ENCODE peak calls at places on chromosomes 11 and 22, in seven cellular contexts. One of them, this sample, is unnamed.
A peak's percentile ranks its signal among the peaks of the same experiment; 100 is the strongest.

GRCh38 chr11:12556155-12556554 is 118.1 kb upstream of the TEAD1 start:
- DNase-seq in adrenal gland: no peak
- DNase-seq in Caco-2: no peak
- DNase-seq in stimulated activated CD4-positive, alpha-beta T cell treated with anti-CD3 and anti-CD28 coated beads, Interleukin-15, amount 100 ng/mL, for 1 hour: no peak
- DNase-seq in NCI-H1092: no peak
- DNase-seq in NCI-H1105: no peak
- DNase-seq in kidney: no peak
- DNase-seq in this sample: no peak

GRCh38 chr22:30728829-30729228 is 34.2 kb downstream of the OSBP2 start:
- DNase-seq in adrenal gland: no peak
- DNase-seq in NCI-H1092: no peak
- DNase-seq in Caco-2: no peak
- DNase-seq in stimulated activated CD4-positive, alpha-beta T cell treated with anti-CD3 and anti-CD28 coated beads, Interleukin-15, amount 100 ng/mL, for 1 hour: no peak
- DNase-seq in kidney: no peak
- DNase-seq in NCI-H1105: no peak
- DNase-seq in this sample: no peak

GRCh38 chr11:78354741-78355705 is 62.6 kb downstream of the GAB2 start:
- DNase-seq in stimulated activated CD4-positive, alpha-beta T cell treated with anti-CD3 and anti-CD28 coated beads, Interleukin-15, amount 100 ng/mL, for 1 hour: no peak
- DNase-seq in Caco-2: no peak
- DNase-seq in NCI-H1105: peak; percentile 70
- DNase-seq in adrenal gland: no peak
- DNase-seq in kidney: no peak
- DNase-seq in NCI-H1092: peak; percentile 89
- DNase-seq in this sample: no peak

GRCh38 chr11:4049006-4049405 is 45.6 kb upstream of the RRM1 start:
- DNase-seq in NCI-H1092: no peak
- DNase-seq in stimulated activated CD4-positive, alpha-beta T cell treated with anti-CD3 and anti-CD28 coated beads, Interleukin-15, amount 100 ng/mL, for 1 hour: no peak
- DNase-seq in adrenal gland: no peak
- DNase-seq in NCI-H1105: no peak
- DNase-seq in Caco-2: no peak
- DNase-seq in kidney: no peak
- DNase-seq in this sample: no peak

GRCh38 chr11:30774451-30774850 is 188.3 kb upstream of the MPPED2 start:
- DNase-seq in Caco-2: no peak
- DNase-seq in NCI-H1092: no peak
- DNase-seq in kidney: no peak
- DNase-seq in adrenal gland: no peak
- DNase-seq in NCI-H1105: no peak
- DNase-seq in stimulated activated CD4-positive, alpha-beta T cell treated with anti-CD3 and anti-CD28 coated beads, Interleukin-15, amount 100 ng/mL, for 1 hour: no peak
- DNase-seq in this sample: no peak

GRCh38 chr11:68373810-68374501 is 61.6 kb downstream of the LRP5 start:
- DNase-seq in stimulated activated CD4-positive, alpha-beta T cell treated with anti-CD3 and anti-CD28 coated beads, Interleukin-15, amount 100 ng/mL, for 1 hour: no peak
- DNase-seq in kidney: peak; percentile 81
- DNase-seq in Caco-2: no peak
- DNase-seq in NCI-H1105: no peak
- DNase-seq in NCI-H1092: no peak
- DNase-seq in adrenal gland: peak; percentile 59
- DNase-seq in this sample: peak; percentile 75

GRCh38 chr11:60377737-60378136 is 595 bp upstream of the MS4A7 start:
- DNase-seq in adrenal gland: peak; percentile 66
- DNase-seq in stimulated activated CD4-positive, alpha-beta T cell treated with anti-CD3 and anti-CD28 coated beads, Interleukin-15, amount 100 ng/mL, for 1 hour: no peak
- DNase-seq in Caco-2: no peak
- DNase-seq in NCI-H1092: no peak
- DNase-seq in kidney: no peak
- DNase-seq in NCI-H1105: no peak
- DNase-seq in this sample: peak; percentile 50

GRCh38 chr11:95647805-95648379 is 141.7 kb downstream of the FAM76B start:
- DNase-seq in NCI-H1092: no peak
- DNase-seq in NCI-H1105: no peak
- DNase-seq in stimulated activated CD4-positive, alpha-beta T cell treated with anti-CD3 and anti-CD28 coated beads, Interleukin-15, amount 100 ng/mL, for 1 hour: no peak
- DNase-seq in Caco-2: no peak
- DNase-seq in adrenal gland: no peak
- DNase-seq in kidney: no peak
- DNase-seq in this sample: no peak

GRCh38 chr11:98561216-98561615 is 459.5 kb upstream of the CNTN5 start:
- DNase-seq in stimulated activated CD4-positive, alpha-beta T cell treated with anti-CD3 and anti-CD28 coated beads, Interleukin-15, amount 100 ng/mL, for 1 hour: no peak
- DNase-seq in kidney: no peak
- DNase-seq in NCI-H1092: no peak
- DNase-seq in adrenal gland: no peak
- DNase-seq in NCI-H1105: peak; percentile 26
- DNase-seq in Caco-2: no peak
- DNase-seq in this sample: no peak

GRCh38 chr11:11292839-11293238 is 60.2 kb downstream of the CSNK2A3 start:
- DNase-seq in adrenal gland: no peak
- DNase-seq in Caco-2: no peak
- DNase-seq in kidney: no peak
- DNase-seq in NCI-H1105: no peak
- DNase-seq in NCI-H1092: no peak
- DNase-seq in stimulated activated CD4-positive, alpha-beta T cell treated with anti-CD3 and anti-CD28 coated beads, Interleukin-15, amount 100 ng/mL, for 1 hour: no peak
- DNase-seq in this sample: no peak

GRCh38 chr11:44964526-44965209 is 14.0 kb upstream of the TP53I11 start:
- DNase-seq in adrenal gland: no peak
- DNase-seq in kidney: no peak
- DNase-seq in stimulated activated CD4-positive, alpha-beta T cell treated with anti-CD3 and anti-CD28 coated beads, Interleukin-15, amount 100 ng/mL, for 1 hour: no peak
- DNase-seq in Caco-2: peak; percentile 61
- DNase-seq in NCI-H1105: no peak
- DNase-seq in NCI-H1092: no peak
- DNase-seq in this sample: no peak

GRCh38 chr22:33210129-33210784 is 152.1 kb upstream of the SYN3 start:
- DNase-seq in stimulated activated CD4-positive, alpha-beta T cell treated with anti-CD3 and anti-CD28 coated beads, Interleukin-15, amount 100 ng/mL, for 1 hour: no peak
- DNase-seq in NCI-H1092: peak; percentile 63
- DNase-seq in NCI-H1105: peak; percentile 38
- DNase-seq in kidney: no peak
- DNase-seq in adrenal gland: peak; percentile 39
- DNase-seq in Caco-2: peak; percentile 55
- DNase-seq in this sample: no peak

GRCh38 chr11:76606102-76606793 is 64.3 kb downstream of the LRRC32 start:
- DNase-seq in NCI-H1105: no peak
- DNase-seq in Caco-2: no peak
- DNase-seq in NCI-H1092: no peak
- DNase-seq in adrenal gland: peak; percentile 24
- DNase-seq in kidney: peak; percentile 79
- DNase-seq in stimulated activated CD4-positive, alpha-beta T cell treated with anti-CD3 and anti-CD28 coated beads, Interleukin-15, amount 100 ng/mL, for 1 hour: no peak
- DNase-seq in this sample: peak; percentile 66

GRCh38 chr11:46278387-46279173 is 1.1 kb downstream of the CREB3L1 start:
- DNase-seq in Caco-2: peak; percentile 62
- DNase-seq in kidney: peak; percentile 80
- DNase-seq in NCI-H1092: peak; percentile 27
- DNase-seq in adrenal gland: peak; percentile 80
- DNase-seq in NCI-H1105: no peak
- DNase-seq in stimulated activated CD4-positive, alpha-beta T cell treated with anti-CD3 and anti-CD28 coated beads, Interleukin-15, amount 100 ng/mL, for 1 hour: no peak
- DNase-seq in this sample: peak; percentile 57

GRCh38 chr11:17790453-17790852 is 55.9 kb downstream of the KCNC1 start:
- DNase-seq in adrenal gland: no peak
- DNase-seq in Caco-2: no peak
- DNase-seq in stimulated activated CD4-positive, alpha-beta T cell treated with anti-CD3 and anti-CD28 coated beads, Interleukin-15, amount 100 ng/mL, for 1 hour: no peak
- DNase-seq in kidney: no peak
- DNase-seq in NCI-H1105: no peak
- DNase-seq in NCI-H1092: no peak
- DNase-seq in this sample: no peak

GRCh38 chr11:68929706-68930605 is 26.3 kb downstream of the IGHMBP2 start:
- DNase-seq in NCI-H1092: no peak
- DNase-seq in kidney: peak; percentile 41
- DNase-seq in stimulated activated CD4-positive, alpha-beta T cell treated with anti-CD3 and anti-CD28 coated beads, Interleukin-15, amount 100 ng/mL, for 1 hour: no peak
- DNase-seq in NCI-H1105: no peak
- DNase-seq in adrenal gland: no peak
- DNase-seq in Caco-2: no peak
- DNase-seq in this sample: no peak

GRCh38 chr22:25919452-25919851 is 177.5 kb downstream of the MYO18B start:
- DNase-seq in adrenal gland: no peak
- DNase-seq in stimulated activated CD4-positive, alpha-beta T cell treated with anti-CD3 and anti-CD28 coated beads, Interleukin-15, amount 100 ng/mL, for 1 hour: no peak
- DNase-seq in NCI-H1105: peak; percentile 79
- DNase-seq in kidney: no peak
- DNase-seq in NCI-H1092: peak; percentile 75
- DNase-seq in Caco-2: no peak
- DNase-seq in this sample: no peak

GRCh38 chr11:115330693-115331482 is 173.3 kb downstream of the CADM1 start:
- DNase-seq in stimulated activated CD4-positive, alpha-beta T cell treated with anti-CD3 and anti-CD28 coated beads, Interleukin-15, amount 100 ng/mL, for 1 hour: no peak
- DNase-seq in Caco-2: no peak
- DNase-seq in adrenal gland: no peak
- DNase-seq in NCI-H1105: no peak
- DNase-seq in NCI-H1092: no peak
- DNase-seq in kidney: no peak
- DNase-seq in this sample: no peak

GRCh38 chr22:43152355-43153071 is 1.2 kb downstream of the TSPO start:
- DNase-seq in stimulated activated CD4-positive, alpha-beta T cell treated with anti-CD3 and anti-CD28 coated beads, Interleukin-15, amount 100 ng/mL, for 1 hour: peak; percentile 38
- DNase-seq in kidney: peak; percentile 93
- DNase-seq in NCI-H1092: no peak
- DNase-seq in adrenal gland: peak; percentile 76
- DNase-seq in Caco-2: no peak
- DNase-seq in NCI-H1105: no peak
- DNase-seq in this sample: peak; percentile 87

GRCh38 chr11:93652161-93652597 is 9.3 kb upstream of the CEP295 start:
- DNase-seq in adrenal gland: peak; percentile 56
- DNase-seq in Caco-2: no peak
- DNase-seq in NCI-H1105: peak; percentile 31
- DNase-seq in stimulated activated CD4-positive, alpha-beta T cell treated with anti-CD3 and anti-CD28 coated beads, Interleukin-15, amount 100 ng/mL, for 1 hour: no peak
- DNase-seq in kidney: no peak
- DNase-seq in NCI-H1092: peak; percentile 53
- DNase-seq in this sample: peak; percentile 7

GRCh38 chr11:10497371-10498021 is 42.4 kb downstream of the AMPD3 start:
- DNase-seq in NCI-H1092: no peak
- DNase-seq in adrenal gland: no peak
- DNase-seq in stimulated activated CD4-positive, alpha-beta T cell treated with anti-CD3 and anti-CD28 coated beads, Interleukin-15, amount 100 ng/mL, for 1 hour: no peak
- DNase-seq in NCI-H1105: no peak
- DNase-seq in Caco-2: no peak
- DNase-seq in kidney: no peak
- DNase-seq in this sample: no peak

GRCh38 chr22:41468381-41469217 is at the start of the genes ACO2 and PHF5A:
- DNase-seq in NCI-H1105: peak; percentile 92
- DNase-seq in Caco-2: peak; percentile 97
- DNase-seq in NCI-H1092: peak; percentile 97
- DNase-seq in kidney: peak; percentile 99
- DNase-seq in stimulated activated CD4-positive, alpha-beta T cell treated with anti-CD3 and anti-CD28 coated beads, Interleukin-15, amount 100 ng/mL, for 1 hour: peak; percentile 96
- DNase-seq in adrenal gland: peak; percentile 99
- DNase-seq in this sample: peak; percentile 98

GRCh38 chr11:100639140-100639539 is 47.9 kb upstream of the ARHGAP42 start:
- DNase-seq in Caco-2: no peak
- DNase-seq in NCI-H1105: no peak
- DNase-seq in kidney: no peak
- DNase-seq in stimulated activated CD4-positive, alpha-beta T cell treated with anti-CD3 and anti-CD28 coated beads, Interleukin-15, amount 100 ng/mL, for 1 hour: no peak
- DNase-seq in NCI-H1092: no peak
- DNase-seq in adrenal gland: no peak
- DNase-seq in this sample: no peak

GRCh38 chr22:50726643-50727340 is 11.2 kb upstream of the ACR start:
- DNase-seq in Caco-2: no peak
- DNase-seq in NCI-H1105: no peak
- DNase-seq in stimulated activated CD4-positive, alpha-beta T cell treated with anti-CD3 and anti-CD28 coated beads, Interleukin-15, amount 100 ng/mL, for 1 hour: no peak
- DNase-seq in kidney: peak; percentile 28
- DNase-seq in adrenal gland: no peak
- DNase-seq in NCI-H1092: no peak
- DNase-seq in this sample: no peak

GRCh38 chr22:42892571-42893316 is 35.7 kb upstream of the ARFGAP3 start:
- DNase-seq in stimulated activated CD4-positive, alpha-beta T cell treated with anti-CD3 and anti-CD28 coated beads, Interleukin-15, amount 100 ng/mL, for 1 hour: no peak
- DNase-seq in NCI-H1092: no peak
- DNase-seq in kidney: no peak
- DNase-seq in Caco-2: no peak
- DNase-seq in NCI-H1105: no peak
- DNase-seq in adrenal gland: no peak
- DNase-seq in this sample: peak; percentile 46

GRCh38 chr11:47551086-47551485 is 1.8 kb downstream of the CELF1 start:
- DNase-seq in NCI-H1105: no peak
- DNase-seq in Caco-2: no peak
- DNase-seq in NCI-H1092: no peak
- DNase-seq in adrenal gland: no peak
- DNase-seq in stimulated activated CD4-positive, alpha-beta T cell treated with anti-CD3 and anti-CD28 coated beads, Interleukin-15, amount 100 ng/mL, for 1 hour: no peak
- DNase-seq in kidney: no peak
- DNase-seq in this sample: no peak

GRCh38 chr11:78364128-78364751 is 53.4 kb downstream of the GAB2 start:
- DNase-seq in NCI-H1092: no peak
- DNase-seq in stimulated activated CD4-positive, alpha-beta T cell treated with anti-CD3 and anti-CD28 coated beads, Interleukin-15, amount 100 ng/mL, for 1 hour: no peak
- DNase-seq in kidney: no peak
- DNase-seq in adrenal gland: no peak
- DNase-seq in NCI-H1105: no peak
- DNase-seq in Caco-2: peak; percentile 47
- DNase-seq in this sample: no peak

GRCh38 chr11:116500002-116500832 is 272.6 kb downstream of the BUD13 start:
- DNase-seq in adrenal gland: no peak
- DNase-seq in stimulated activated CD4-positive, alpha-beta T cell treated with anti-CD3 and anti-CD28 coated beads, Interleukin-15, amount 100 ng/mL, for 1 hour: no peak
- DNase-seq in Caco-2: no peak
- DNase-seq in NCI-H1105: no peak
- DNase-seq in kidney: no peak
- DNase-seq in NCI-H1092: peak; percentile 35
- DNase-seq in this sample: no peak

GRCh38 chr11:35661539-35661938 is 1.0 kb upstream of the TRIM44 start:
- DNase-seq in stimulated activated CD4-positive, alpha-beta T cell treated with anti-CD3 and anti-CD28 coated beads, Interleukin-15, amount 100 ng/mL, for 1 hour: no peak
- DNase-seq in Caco-2: no peak
- DNase-seq in NCI-H1105: no peak
- DNase-seq in kidney: no peak
- DNase-seq in adrenal gland: no peak
- DNase-seq in NCI-H1092: no peak
- DNase-seq in this sample: no peak

GRCh38 chr22:46330426-46330825 is 5.1 kb upstream of the TRMU start:
- DNase-seq in stimulated activated CD4-positive, alpha-beta T cell treated with anti-CD3 and anti-CD28 coated beads, Interleukin-15, amount 100 ng/mL, for 1 hour: no peak
- DNase-seq in NCI-H1092: no peak
- DNase-seq in Caco-2: no peak
- DNase-seq in kidney: no peak
- DNase-seq in adrenal gland: no peak
- DNase-seq in NCI-H1105: no peak
- DNase-seq in this sample: peak; percentile 8